ENCODE peak calls at places on chromosomes 4 and X, in six cellular contexts. Q is neuronal stem cell, A is IMR-90, H is breast epithelium, X is HCT116, E is spleen. D is an unnamed sample.

GRCh38 chr4:143097751-143098150 is 87.0 kb upstream of the USP38 start:
- DNase-seq in Q (no peak), A (no peak), H (no peak), X (no peak), E (no peak), D (no peak)

GRCh38 chrX:77668391-77669237 is 117.4 kb downstream of the ATRX start:
- DNase-seq in Q (no peak), A (peak; percentile 55), H (no peak), X (no peak), E (no peak), D (peak; percentile 1)

GRCh38 chr4:2691952-2692435 is 64.1 kb downstream of the TNIP2 start:
- DNase-seq in Q (no peak), A (no peak), H (no peak), X (no peak), E (no peak), D (no peak)

GRCh38 chr4:114208747-114209146 is 229.3 kb upstream of the ARSJ start:
- DNase-seq in Q (no peak), A (peak; percentile 46), H (no peak), X (no peak), E (no peak), D (no peak)

GRCh38 chrX:123087326-123087725 is 96.8 kb upstream of the GRIA3 start:
- DNase-seq in Q (no peak), A (no peak), H (no peak), X (no peak), E (no peak), D (peak; percentile 34)

GRCh38 chr4:171719691-171720090 is 93.5 kb upstream of the GALNTL6 start:
- DNase-seq in Q (no peak), A (no peak), H (no peak), X (no peak), E (no peak), D (no peak)

GRCh38 chrX:55057691-55058249 is 17.1 kb upstream of the PAGE2B start:
- DNase-seq in Q (peak; percentile 1), A (peak; percentile 28), H (no peak), X (peak; percentile 16), E (no peak), D (no peak)

GRCh38 chrX:37609727-37610126 is 38.3 kb downstream of the LANCL3 start:
- DNase-seq in Q (no peak), A (no peak), H (no peak), X (no peak), E (no peak), D (no peak)

GRCh38 chrX:7889138-7889537 is 38.1 kb downstream of the PNPLA4 start:
- DNase-seq in Q (no peak), A (no peak), H (no peak), X (no peak), E (no peak), D (no peak)

GRCh38 chr4:126532527-126532926 is 1100.2 kb upstream of the INTU start:
- DNase-seq in Q (no peak), A (no peak), H (no peak), X (no peak), E (no peak), D (no peak)

GRCh38 chr4:131207589-131207988 is 1941.5 kb upstream of the PCDH10 start:
- DNase-seq in Q (no peak), A (no peak), H (no peak), X (no peak), E (no peak), D (no peak)

GRCh38 chr4:53483250-53483649 is 105.8 kb downstream of the FIP1L1 start:
- DNase-seq in Q (no peak), A (no peak), H (no peak), X (no peak), E (no peak), D (no peak)

GRCh38 chr4:2598661-2599654 is 62.5 kb downstream of the FAM193A start:
- DNase-seq in Q (no peak), A (peak; percentile 19), H (no peak), X (no peak), E (peak; percentile 82), D (no peak)

GRCh38 chr4:19074061-19074460 is 1052.5 kb upstream of the LCORL start:
- DNase-seq in Q (no peak), A (no peak), H (no peak), X (no peak), E (no peak), D (no peak)

GRCh38 chrX:41785685-41786084 is 61.7 kb downstream of the GPR82 start:
- DNase-seq in Q (no peak), A (peak; percentile 63), H (no peak), X (no peak), E (no peak), D (no peak)

GRCh38 chr4:168856312-168856711 is 153.7 kb downstream of the CBR4 start:
- DNase-seq in Q (no peak), A (peak; percentile 97), H (no peak), X (no peak), E (no peak), D (peak; percentile 34)

GRCh38 chr4:94357624-94358023 is 15.0 kb upstream of the HPGDS start:
- DNase-seq in Q (no peak), A (peak; percentile 27), H (no peak), X (no peak), E (no peak), D (no peak)

GRCh38 chrX:22053486-22053885 is 21.4 kb downstream of the PHEX start:
- DNase-seq in Q (no peak), A (peak; percentile 9), H (no peak), X (no peak), E (no peak), D (no peak)

GRCh38 chrX:8879750-8880149 is 78.6 kb upstream of the FAM9A start:
- DNase-seq in Q (no peak), A (peak; percentile 3), H (no peak), X (no peak), E (no peak), D (no peak)

GRCh38 chr4:2818351-2818939 is 25.2 kb upstream of the ADD1 start:
- DNase-seq in Q (no peak), A (no peak), H (no peak), X (no peak), E (no peak), D (no peak)

GRCh38 chrX:34130501-34130900 is 1.6 kb downstream of the FAM47A start:
- DNase-seq in Q (no peak), A (no peak), H (no peak), X (no peak), E (no peak), D (no peak)

GRCh38 chrX:18654873-18655836 is 16.8 kb downstream of the RS1 start:
- DNase-seq in Q (no peak), A (no peak), H (no peak), X (no peak), E (no peak), D (no peak)

GRCh38 chr4:882646-883045 is 49.5 kb downstream of the GAK start:
- DNase-seq in Q (no peak), A (no peak), H (no peak), X (no peak), E (no peak), D (no peak)
- H3K36me3 ChIP-seq in Q (peaks cover 36% of the 10 kb centered on the region), A (peaks cover 67% of the 10 kb centered on the region), H (peaks cover 13% of the 10 kb centered on the region), X (peaks cover 7% of the 10 kb centered on the region), E (peaks cover 81% of the 10 kb centered on the region), D (peaks cover 4% of the 10 kb centered on the region)

GRCh38 chrX:32520789-32521188 is 690.6 kb downstream of the DMD start:
- DNase-seq in Q (no peak), A (no peak), H (no peak), X (no peak), E (no peak), D (no peak)
- H3K27me3 ChIP-seq in Q (no peaks in the 10 kb centered on the region), A (no peaks in the 10 kb centered on the region), H (no peaks in the 10 kb centered on the region), X (no peaks in the 10 kb centered on the region), E (no peaks in the 10 kb centered on the region), D (no peaks in the 10 kb centered on the region)

GRCh38 chr4:154124539-154125255 is 335.8 kb upstream of the SFRP2 start:
- DNase-seq in Q (no peak), A (peak; percentile 36), H (no peak), X (peak; percentile 65), E (no peak), D (peak; percentile 86)

GRCh38 chr4:154120690-154121089 is 331.8 kb upstream of the SFRP2 start:
- DNase-seq in Q (no peak), A (no peak), H (no peak), X (no peak), E (no peak), D (no peak)

GRCh38 chr4:154125340-154125739 is 336.5 kb upstream of the SFRP2 start:
- DNase-seq in Q (no peak), A (no peak), H (no peak), X (no peak), E (no peak), D (no peak)

GRCh38 chr4:154123897-154124296 is 335.0 kb upstream of the SFRP2 start:
- DNase-seq in Q (no peak), A (no peak), H (no peak), X (no peak), E (no peak), D (no peak)

DNA sequence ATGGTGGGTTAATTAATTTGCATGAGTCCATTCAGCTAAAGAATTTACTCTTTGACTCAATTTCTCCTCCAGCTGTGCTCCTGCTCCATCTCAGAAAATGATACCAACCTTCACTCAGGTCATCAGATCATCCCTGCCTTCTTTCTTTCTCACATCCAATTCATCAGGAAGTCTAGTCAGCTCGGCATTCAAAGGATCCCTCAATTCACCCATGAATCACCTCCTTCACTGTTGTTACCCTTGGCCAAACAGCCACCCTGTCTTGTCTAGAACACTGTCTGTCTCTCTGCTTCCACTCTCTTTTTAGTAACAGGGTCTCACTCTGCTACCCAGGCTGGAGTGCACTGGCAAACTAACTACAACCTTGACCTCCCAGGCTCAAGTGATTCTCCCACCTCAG is 337.4 kb upstream of the SFRP2 start:
- DNase-seq in Q (no peak), A (no peak), H (no peak), X (no peak), E (no peak), D (no peak)
- H3K4me3 ChIP-seq in Q (no peak overlapping the region), A (no peak overlapping the region), H (no peak overlapping the region), X (no peak overlapping the region), E (no peak overlapping the region), D (no peak overlapping the region)

GRCh38 chr4:77023920-77024319 is 51.9 kb downstream of the CCNI start:
- DNase-seq in Q (no peak), A (no peak), H (no peak), X (no peak), E (no peak), D (no peak)

GRCh38 chr4:77025643-77026321 is 50.0 kb downstream of the CCNI start:
- DNase-seq in Q (no peak), A (peak; percentile 50), H (no peak), X (no peak), E (no peak), D (no peak)

GRCh38 chr4:77020017-77020416 is 55.8 kb downstream of the CCNI start:
- DNase-seq in Q (no peak), A (no peak), H (no peak), X (no peak), E (no peak), D (no peak)

GRCh38 chr4:77021614-77022089 is 54.1 kb downstream of the CCNI start:
- DNase-seq in Q (no peak), A (peak; percentile 90), H (no peak), X (no peak), E (no peak), D (no peak)

DNA sequence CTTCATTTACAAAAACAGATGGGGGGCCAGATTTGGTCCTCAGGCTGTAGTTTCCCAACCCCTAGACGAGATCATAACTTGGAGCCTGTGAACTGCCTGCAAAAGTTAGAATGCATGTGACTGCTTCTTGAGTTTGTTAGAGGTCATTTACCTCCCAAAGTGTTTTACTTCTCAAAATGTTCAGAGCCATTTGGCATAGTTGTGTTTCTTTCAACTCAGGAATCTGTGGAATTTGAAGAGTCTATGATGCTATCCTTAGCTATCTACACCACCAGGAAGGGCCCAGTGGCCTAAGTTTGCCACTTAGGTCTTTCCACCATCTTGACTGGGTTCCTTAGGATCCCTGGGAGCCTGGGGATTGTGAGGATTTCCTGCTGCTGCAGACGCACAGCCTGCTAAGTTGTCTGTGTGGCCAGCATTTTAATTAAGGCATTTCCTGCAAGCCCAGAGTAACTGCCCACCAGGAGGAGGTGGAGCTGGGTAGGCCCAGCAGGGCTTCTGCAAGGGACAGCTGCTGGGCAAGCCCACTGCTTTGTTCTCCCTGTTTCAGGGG is 53.1 kb downstream of the CCNI start:
- DNase-seq in Q (peak; percentile 62), A (peak; percentile 81), H (no peak), X (no peak), E (no peak), D (no peak)
- H3K36me3 ChIP-seq in Q (peaks cover 38% of the 10 kb centered on the region), A (peaks cover 60% of the 10 kb centered on the region), H (no peaks in the 10 kb centered on the region), X (peaks cover 10% of the 10 kb centered on the region), E (peaks cover 25% of the 10 kb centered on the region), D (peaks cover 3% of the 10 kb centered on the region)